ENCODE peak calls at places on chromosome 18, in four cellular contexts. One of them, this sample, is unnamed.

GRCh38 chr18:54717673-54718435 is 110.4 kb upstream of the RAB27B start:
- DNase-seq in HL-60: no peak
- DNase-seq in IMR-90: no peak
- DNase-seq in AG04450: no peak
- DNase-seq in this sample: no peak

GRCh38 chr18:50183556-50183955 is 11.4 kb downstream of the MYO5B start:
- DNase-seq in HL-60: no peak
- DNase-seq in IMR-90: peak
- DNase-seq in AG04450: no peak
- DNase-seq in this sample: no peak

GRCh38 chr18:50696436-50696835 is 123.4 kb downstream of the MRO start:
- DNase-seq in HL-60: no peak
- DNase-seq in IMR-90: no peak
- DNase-seq in AG04450: no peak
- DNase-seq in this sample: no peak

GRCh38 chr18:70415823-70416488 is 127.1 kb downstream of the SOCS6 start:
- DNase-seq in HL-60: no peak
- DNase-seq in IMR-90: no peak
- DNase-seq in AG04450: no peak
- DNase-seq in this sample: no peak

GRCh38 chr18:5895886-5896740 is 791 bp upstream of the TMEM200C start:
- DNase-seq in HL-60: no peak
- DNase-seq in IMR-90: peak
- DNase-seq in AG04450: no peak
- DNase-seq in this sample: no peak

GRCh38 chr18:44943201-44943881 is 262.7 kb downstream of the SETBP1 start:
- DNase-seq in HL-60: no peak
- DNase-seq in IMR-90: no peak
- DNase-seq in AG04450: no peak
- DNase-seq in this sample: no peak

GRCh38 chr18:54151376-54151775 is 73.1 kb downstream of the MBD2 start:
- DNase-seq in HL-60: no peak
- DNase-seq in IMR-90: no peak
- DNase-seq in AG04450: no peak
- DNase-seq in this sample: no peak

GRCh38 chr18:77127769-77128671 is 4.6 kb downstream of the MBP start:
- DNase-seq in HL-60: peak
- DNase-seq in IMR-90: peak
- DNase-seq in AG04450: peak
- DNase-seq in this sample: peak

GRCh38 chr18:35407871-35408481 is 30.8 kb upstream of the ZNF396 start:
- DNase-seq in HL-60: peak
- DNase-seq in IMR-90: peak
- DNase-seq in AG04450: peak
- DNase-seq in this sample: no peak

GRCh38 chr18:78875268-78875997 is 104.2 kb upstream of the SALL3 start:
- DNase-seq in HL-60: peak
- DNase-seq in IMR-90: no peak
- DNase-seq in AG04450: no peak
- DNase-seq in this sample: no peak

GRCh38 chr18:5625076-5625475 is 81.3 kb upstream of the EPB41L3 start:
- DNase-seq in HL-60: no peak
- DNase-seq in IMR-90: no peak
- DNase-seq in AG04450: no peak
- DNase-seq in this sample: no peak

GRCh38 chr18:37481491-37481890 is 84.1 kb downstream of the CELF4 start:
- DNase-seq in HL-60: no peak
- DNase-seq in IMR-90: no peak
- DNase-seq in AG04450: no peak
- DNase-seq in this sample: no peak

GRCh38 chr18:9627642-9628041 is 13.3 kb upstream of the PPP4R1 start:
- DNase-seq in HL-60: no peak
- DNase-seq in IMR-90: peak
- DNase-seq in AG04450: no peak
- DNase-seq in this sample: no peak

GRCh38 chr18:46155652-46156051 is 51.5 kb downstream of the HAUS1 start:
- DNase-seq in HL-60: no peak
- DNase-seq in IMR-90: peak
- DNase-seq in AG04450: peak
- DNase-seq in this sample: no peak

GRCh38 chr18:23619388-23619873 is 33.1 kb upstream of the NPC1 start:
- DNase-seq in HL-60: no peak
- DNase-seq in IMR-90: no peak
- DNase-seq in AG04450: no peak
- DNase-seq in this sample: no peak

GRCh38 chr18:35949090-35949489 is 23.4 kb upstream of the RMP24 start:
- DNase-seq in HL-60: no peak
- DNase-seq in IMR-90: no peak
- DNase-seq in AG04450: no peak
- DNase-seq in this sample: no peak

GRCh38 chr18:43882358-43882757 is 605.1 kb upstream of the SYT4 start:
- DNase-seq in HL-60: no peak
- DNase-seq in IMR-90: no peak
- DNase-seq in AG04450: no peak
- DNase-seq in this sample: no peak

GRCh38 chr18:68714356-68714706 is 577 bp downstream of the TMX3 start:
- DNase-seq in HL-60: no peak
- DNase-seq in IMR-90: no peak
- DNase-seq in AG04450: no peak
- DNase-seq in this sample: no peak

GRCh38 chr18:21740724-21741510 is at the start of gene MIB1:
- DNase-seq in HL-60: peak
- DNase-seq in IMR-90: peak
- DNase-seq in AG04450: peak
- DNase-seq in this sample: no peak

GRCh38 chr18:58608216-58608615 is 20.7 kb downstream of the ALPK2 start:
- DNase-seq in HL-60: no peak
- DNase-seq in IMR-90: no peak
- DNase-seq in AG04450: no peak
- DNase-seq in this sample: no peak
- TF ChIP-seq CTCF in HL-60: no peak
- TF ChIP-seq CTCF in IMR-90: no peak
- TF ChIP-seq CTCF in AG04450: no peak
- TF ChIP-seq CTCF in this sample: no peak

GRCh38 chr18:26551217-26551708 is 2.9 kb upstream of the KCTD1 start:
- DNase-seq in HL-60: no peak
- DNase-seq in IMR-90: no peak
- DNase-seq in AG04450: no peak
- DNase-seq in this sample: no peak

GRCh38 chr18:26549103-26549485 is 741 bp upstream of the KCTD1 start:
- DNase-seq in HL-60: peak
- DNase-seq in IMR-90: peak
- DNase-seq in AG04450: no peak
- DNase-seq in this sample: no peak

GRCh38 chr18:26547302-26548143 is 830 bp downstream of the KCTD1 start:
- DNase-seq in HL-60: peak
- DNase-seq in IMR-90: peak
- DNase-seq in AG04450: peak
- DNase-seq in this sample: peak

GRCh38 chr18:26548144-26549102 is at the start of gene KCTD1:
- DNase-seq in HL-60: peak
- DNase-seq in IMR-90: peak
- DNase-seq in AG04450: peak
- DNase-seq in this sample: peak

GRCh38 chr18:26549486-26550435 is 1.4 kb upstream of the KCTD1 start:
- DNase-seq in HL-60: no peak
- DNase-seq in IMR-90: peak
- DNase-seq in AG04450: no peak
- DNase-seq in this sample: no peak
- H3K4me3 ChIP-seq in HL-60: peak
- H3K4me3 ChIP-seq in IMR-90: peak
- H3K4me3 ChIP-seq in AG04450: peak
- H3K4me3 ChIP-seq in this sample: peak

GRCh38 chr18:66393463-66393862 is 210.4 kb downstream of the CDH19 start:
- DNase-seq in HL-60: no peak
- DNase-seq in IMR-90: no peak
- DNase-seq in AG04450: no peak
- DNase-seq in this sample: no peak
- TF ChIP-seq CTCF in HL-60: no peak
- TF ChIP-seq CTCF in IMR-90: no peak
- TF ChIP-seq CTCF in AG04450: no peak
- TF ChIP-seq CTCF in this sample: no peak

GRCh38 chr18:11859282-11859797 is 8.1 kb downstream of the CHMP1B start:
- DNase-seq in HL-60: no peak
- DNase-seq in IMR-90: no peak
- DNase-seq in AG04450: no peak
- DNase-seq in this sample: no peak

GRCh38 chr18:11860594-11861450 is 9.6 kb downstream of the CHMP1B start:
- DNase-seq in HL-60: no peak
- DNase-seq in IMR-90: no peak
- DNase-seq in AG04450: no peak
- DNase-seq in this sample: no peak

GRCh38 chr18:11859903-11860407 is 8.7 kb downstream of the CHMP1B start:
- DNase-seq in HL-60: no peak
- DNase-seq in IMR-90: peak
- DNase-seq in AG04450: peak
- DNase-seq in this sample: no peak

GRCh38 chr18:11861583-11862288 is 10.5 kb downstream of the CHMP1B start:
- DNase-seq in HL-60: no peak
- DNase-seq in IMR-90: no peak
- DNase-seq in AG04450: no peak
- DNase-seq in this sample: no peak

DNA sequence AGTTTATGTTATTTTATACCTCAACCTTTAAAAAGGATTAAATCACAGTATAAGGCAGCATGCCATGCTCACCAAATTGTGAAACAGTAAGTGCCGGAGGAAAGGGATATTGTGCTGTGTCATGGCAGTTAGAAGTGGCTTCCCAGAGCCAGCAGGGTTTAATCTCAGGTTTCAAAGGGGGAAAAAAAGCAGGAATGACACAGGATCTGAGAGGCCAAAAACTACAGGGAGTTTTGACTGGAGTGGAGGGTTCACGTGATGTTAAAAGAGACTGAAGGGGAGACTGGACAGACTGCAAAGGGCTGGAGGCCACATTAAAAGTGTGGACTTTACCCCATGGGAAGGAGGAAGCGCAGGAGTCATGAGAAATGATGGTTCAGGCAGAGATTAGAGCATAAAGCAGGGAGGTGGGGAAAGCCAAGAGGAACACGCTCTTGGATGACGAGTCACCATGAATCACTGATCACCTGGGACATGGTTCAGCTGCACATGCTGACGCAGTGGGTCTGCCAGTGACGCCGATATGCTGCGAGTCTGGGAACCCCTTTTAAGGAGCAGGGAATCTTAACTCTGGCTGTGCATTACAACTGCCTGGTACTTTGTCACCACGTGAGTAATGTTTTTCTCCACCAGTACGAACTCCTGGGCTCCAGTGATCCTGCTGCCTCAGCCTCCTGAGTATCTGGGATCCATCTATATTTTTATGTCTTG is 6.1 kb downstream of the CHMP1B start:
- DNase-seq in HL-60: peak
- DNase-seq in IMR-90: peak
- DNase-seq in AG04450: peak
- DNase-seq in this sample: no peak
- H3K4me3 ChIP-seq in HL-60: no peak
- H3K4me3 ChIP-seq in IMR-90: peak
- H3K4me3 ChIP-seq in AG04450: peak
- H3K4me3 ChIP-seq in this sample: no peak

GRCh38 chr18:57035590-57035989 is 111.3 kb upstream of the BOD1L2 start:
- DNase-seq in HL-60: no peak
- DNase-seq in IMR-90: no peak
- DNase-seq in AG04450: no peak
- DNase-seq in this sample: no peak

GRCh38 chr18:57043241-57043640 is 103.6 kb upstream of the BOD1L2 start:
- DNase-seq in HL-60: no peak
- DNase-seq in IMR-90: no peak
- DNase-seq in AG04450: no peak
- DNase-seq in this sample: no peak

DNA sequence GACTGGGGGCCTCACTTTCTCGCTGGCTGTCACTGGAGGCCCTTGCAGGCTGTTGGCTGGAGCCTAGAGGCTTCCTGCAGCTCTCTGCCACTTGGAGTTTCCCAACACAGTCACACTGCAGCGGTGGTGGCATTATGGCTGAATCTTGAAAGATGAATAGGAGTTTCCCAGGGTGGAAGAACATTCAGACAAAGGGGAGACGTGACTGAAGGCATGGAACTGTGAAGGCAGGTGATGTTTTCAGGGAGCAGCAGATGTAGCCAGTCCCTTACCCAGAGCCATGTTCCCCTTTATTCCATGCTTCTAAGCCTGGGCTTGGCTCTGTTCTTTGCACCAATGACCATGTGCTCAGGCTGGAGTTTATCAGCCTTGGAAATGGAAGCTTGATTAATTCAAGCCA is 106.7 kb upstream of the BOD1L2 start:
- DNase-seq in HL-60: no peak
- DNase-seq in IMR-90: no peak
- DNase-seq in AG04450: no peak
- DNase-seq in this sample: no peak
- TF ChIP-seq CTCF in HL-60: no peak
- TF ChIP-seq CTCF in IMR-90: no peak
- TF ChIP-seq CTCF in AG04450: no peak
- TF ChIP-seq CTCF in this sample: no peak

DNA sequence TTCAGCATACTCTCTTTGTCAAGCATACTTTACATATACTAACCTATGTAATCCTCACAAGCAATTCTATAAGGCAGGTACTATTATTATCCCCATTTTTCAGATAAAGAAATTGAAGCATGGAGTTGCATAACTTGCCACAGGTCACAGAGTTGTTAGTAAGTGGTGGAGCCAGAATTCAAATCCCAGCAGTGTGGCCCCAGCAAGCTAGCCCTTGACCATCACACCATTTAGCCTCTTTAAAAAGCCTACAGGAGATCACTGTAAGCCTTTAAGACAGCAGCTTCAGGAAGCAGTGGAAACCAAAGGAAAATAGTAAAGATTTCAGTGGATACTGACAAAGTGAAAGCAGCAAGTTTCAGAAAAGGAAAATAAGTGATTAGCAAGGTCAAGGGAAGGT is 11.8 kb downstream of the B4GALT6 start:
- DNase-seq in HL-60: no peak
- DNase-seq in IMR-90: no peak
- DNase-seq in AG04450: no peak
- DNase-seq in this sample: no peak
- H3K4me3 ChIP-seq in HL-60: no peak
- H3K4me3 ChIP-seq in IMR-90: no peak
- H3K4me3 ChIP-seq in AG04450: no peak
- H3K4me3 ChIP-seq in this sample: no peak

GRCh38 chr18:79961527-79962291 is 2.7 kb upstream of the HSBP1L1 start:
- DNase-seq in HL-60: no peak
- DNase-seq in IMR-90: no peak
- DNase-seq in AG04450: no peak
- DNase-seq in this sample: no peak

GRCh38 chr18:79964330-79965118 is at the start of gene HSBP1L1:
- DNase-seq in HL-60: no peak
- DNase-seq in IMR-90: no peak
- DNase-seq in AG04450: no peak
- DNase-seq in this sample: no peak

GRCh38 chr18:79963658-79964329 is 649 bp upstream of the HSBP1L1 start:
- DNase-seq in HL-60: no peak
- DNase-seq in IMR-90: no peak
- DNase-seq in AG04450: no peak
- DNase-seq in this sample: no peak

GRCh38 chr18:79962311-79962710 is 2.1 kb upstream of the HSBP1L1 start:
- DNase-seq in HL-60: no peak
- DNase-seq in IMR-90: peak
- DNase-seq in AG04450: no peak
- DNase-seq in this sample: no peak

GRCh38 chr18:79962835-79963657 is 1.4 kb upstream of the HSBP1L1 start:
- DNase-seq in HL-60: no peak
- DNase-seq in IMR-90: no peak
- DNase-seq in AG04450: no peak
- DNase-seq in this sample: peak
- TF ChIP-seq CTCF in HL-60: no peak
- TF ChIP-seq CTCF in IMR-90: no peak
- TF ChIP-seq CTCF in AG04450: no peak
- TF ChIP-seq CTCF in this sample: peak

GRCh38 chr18:48828201-48828580 is 122.6 kb downstream of the SMAD7 start:
- DNase-seq in HL-60: no peak
- DNase-seq in IMR-90: no peak
- DNase-seq in AG04450: no peak
- DNase-seq in this sample: no peak
- H3K4me3 ChIP-seq in HL-60: no peak
- H3K4me3 ChIP-seq in IMR-90: no peak
- H3K4me3 ChIP-seq in AG04450: no peak
- H3K4me3 ChIP-seq in this sample: no peak